ENCODE peak calls at places on chromosome 16, in six cellular contexts. U is neural crest cell, H is AG08396, O is NCI-H1436, B is ACHN, M is adrenal gland. P is an unnamed sample.

GRCh38 chr16:67883146-67883871 is 1.4 kb upstream of the NRN1L start:
- DNase-seq in M (no peak), H (no peak), B (no peak), O (no peak), U (no peak), P (peak; percentile 12)

GRCh38 chr16:81265658-81266451 is 27.4 kb downstream of the BCO1 start:
- DNase-seq in H (no peak), U (no peak), O (peak; percentile 38), M (peak; percentile 39), B (no peak), P (no peak)

GRCh38 chr16:4556112-4556511 is at the start of gene C16orf96:
- DNase-seq in O (no peak), H (peak; percentile 38), M (peak; percentile 19), U (no peak), B (peak; percentile 14), P (no peak)

GRCh38 chr16:12613131-12613991 is 190.3 kb downstream of the CPPED1 start:
- DNase-seq in H (no peak), B (peak; percentile 94), O (no peak), U (no peak), M (peak; percentile 11), P (peak; percentile 98)

GRCh38 chr16:12228607-12229499 is 252.3 kb downstream of the SNX29 start:
- DNase-seq in U (peak; percentile 58), M (peak; percentile 23), H (peak; percentile 50), B (peak; percentile 67), O (peak; percentile 35), P (no peak)

GRCh38 chr16:52597772-52598483 is 51.0 kb upstream of the TOX3 start:
- DNase-seq in H (no peak), M (no peak), B (no peak), O (no peak), U (no peak), P (no peak)

GRCh38 chr16:85045077-85045476 is 17.5 kb downstream of the KIAA0513 start:
- DNase-seq in M (no peak), B (no peak), H (no peak), U (no peak), O (no peak), P (no peak)

GRCh38 chr16:3106205-3106928 is 6.0 kb upstream of the ZNF205 start:
- DNase-seq in M (peak; percentile 93), B (peak; percentile 93), U (peak; percentile 92), O (peak; percentile 89), H (peak; percentile 96), P (peak; percentile 60)

GRCh38 chr16:78925071-78925714 is 675.3 kb downstream of the MAF start:
- DNase-seq in H (no peak), O (no peak), M (peak; percentile 38), B (peak; percentile 25), U (no peak), P (no peak)

GRCh38 chr16:4487955-4488481 is 11.8 kb downstream of the HMOX2 start:
- DNase-seq in H (no peak), O (no peak), M (no peak), B (peak; percentile 72), U (no peak), P (peak; percentile 68)

GRCh38 chr16:2224183-2224486 is 744 bp downstream of the E4F1 start:
- DNase-seq in B (no peak), M (no peak), O (no peak), U (no peak), H (no peak), P (peak; percentile 28)

GRCh38 chr16:22659933-22660332 is 149.2 kb downstream of the NPIPB5 start:
- DNase-seq in U (no peak), O (no peak), M (no peak), B (no peak), H (no peak), P (no peak)

GRCh38 chr16:54939537-54940278 is 9.0 kb downstream of the IRX5 start:
- DNase-seq in O (no peak), B (no peak), M (no peak), H (no peak), U (no peak), P (no peak)

GRCh38 chr16:31134625-31135534 is 647 bp downstream of the PRSS8 start:
- DNase-seq in B (peak; percentile 35), M (no peak), H (no peak), O (peak; percentile 50), U (no peak), P (no peak)

GRCh38 chr16:25060920-25061319 is 45.8 kb upstream of the ARHGAP17 start:
- DNase-seq in U (no peak), H (no peak), O (no peak), M (no peak), B (no peak), P (no peak)

GRCh38 chr16:89471225-89471624 is 19.1 kb downstream of the ANKRD11 start:
- DNase-seq in B (peak; percentile 65), O (no peak), M (no peak), H (peak; percentile 83), U (no peak), P (peak; percentile 52)

GRCh38 chr16:70800306-70800705 is 652 bp downstream of the VAC14 start:
- DNase-seq in O (no peak), B (peak; percentile 23), U (no peak), M (no peak), H (no peak), P (no peak)

GRCh38 chr16:79856581-79856980 is 256.0 kb upstream of the MAF start:
- DNase-seq in H (no peak), B (no peak), O (no peak), M (no peak), U (no peak), P (no peak)

GRCh38 chr16:2842340-2843000 is 12.4 kb downstream of the ZG16B start:
- DNase-seq in H (peak; percentile 55), M (peak; percentile 28), U (peak; percentile 32), O (no peak), B (no peak), P (no peak)

GRCh38 chr16:12575288-12575687 is 228.4 kb downstream of the CPPED1 start:
- DNase-seq in B (no peak), M (no peak), H (no peak), U (no peak), O (no peak), P (no peak)

GRCh38 chr16:58628845-58629680 is 563 bp downstream of the CNOT1 start:
- DNase-seq in H (peak; percentile 35), O (no peak), M (peak; percentile 68), B (peak; percentile 48), U (peak; percentile 4), P (peak; percentile 30)

GRCh38 chr16:10678655-10679054 is 16.1 kb downstream of the TEKT5 start:
- DNase-seq in U (no peak), H (no peak), B (no peak), O (peak; percentile 91), M (no peak), P (no peak)

GRCh38 chr16:57875347-57875746 is 73.1 kb upstream of the KIFC3 start:
- DNase-seq in O (no peak), U (no peak), B (no peak), M (no peak), H (no peak), P (no peak)

GRCh38 chr16:53944026-53944425 is 240.1 kb downstream of the FTO start:
- DNase-seq in U (no peak), B (no peak), M (no peak), O (no peak), H (no peak), P (no peak)

GRCh38 chr16:88284626-88285513 is 97.9 kb upstream of the ZNF469 start:
- DNase-seq in H (no peak), B (no peak), U (no peak), M (no peak), O (no peak), P (no peak)

GRCh38 chr16:83027973-83028372 is 401.2 kb downstream of the CDH13 start:
- DNase-seq in M (no peak), H (no peak), O (no peak), B (no peak), U (no peak), P (no peak)

GRCh38 chr16:12320298-12320706 is 343.8 kb downstream of the SNX29 start:
- DNase-seq in H (peak; percentile 45), O (no peak), B (peak; percentile 49), U (no peak), M (no peak), P (peak; percentile 96)